ENCODE peak calls at places on chromosomes 11 and 22, in nine cellular contexts. F, V, R, G, E, X, B, C and P are unnamed samples. For H3K4me1, the result is how much of the 10 kb centered on the place peaks cover.

GRCh38 chr22:44521326-44521725 is 23.3 kb upstream of the RTL6 start:
- DNase-seq in F (no peak), V (no peak), R (peak), G (no peak), E (no peak), X (no peak), B (no peak), C (no peak), P (no peak)

GRCh38 chr11:44409071-44409470 is 99.1 kb upstream of the ALX4 start:
- DNase-seq in F (no peak), V (no peak), R (no peak), G (no peak), E (no peak), X (no peak), B (no peak), C (no peak), P (no peak)

GRCh38 chr22:28629420-28630184 is 50.0 kb downstream of the TTC28 start:
- DNase-seq in F (no peak), V (no peak), R (no peak), G (no peak), E (no peak), X (peak), B (no peak), C (peak), P (no peak)

GRCh38 chr11:111512296-111513239 is at the start of gene BTG4:
- DNase-seq in F (no peak), V (no peak), R (no peak), G (no peak), E (no peak), X (peak), B (no peak), C (peak), P (peak)

GRCh38 chr11:103338621-103339484 is 229.6 kb downstream of the DYNC2H1 start:
- DNase-seq in F (no peak), V (no peak), R (no peak), G (no peak), E (no peak), X (peak), B (no peak), C (peak), P (no peak)

GRCh38 chr11:96073536-96073935 is 149.6 kb upstream of the MTMR2 start:
- DNase-seq in F (no peak), V (no peak), R (no peak), G (no peak), E (peak), X (no peak), B (no peak), C (no peak), P (no peak)

GRCh38 chr11:77131560-77131959 is 3.5 kb downstream of the MYO7A start:
- DNase-seq in F (no peak), V (no peak), R (no peak), G (no peak), E (no peak), X (no peak), B (no peak), C (no peak), P (no peak)

GRCh38 chr22:44628856-44629255 is 73.1 kb upstream of the PRR5 start:
- DNase-seq in F (no peak), V (no peak), R (peak), G (no peak), E (no peak), X (no peak), B (no peak), C (no peak), P (peak)

GRCh38 chr11:77776455-77776854 is 44.1 kb downstream of the RSF1 start:
- DNase-seq in F (no peak), V (no peak), R (no peak), G (no peak), E (no peak), X (peak), B (no peak), C (no peak), P (no peak)

GRCh38 chr11:104534268-104534667 is 364.0 kb downstream of the CASP12 start:
- DNase-seq in F (no peak), V (no peak), R (no peak), G (no peak), E (no peak), X (peak), B (no peak), C (no peak), P (no peak)

GRCh38 chr22:41369837-41370236 is 11.9 kb upstream of the TEF start:
- DNase-seq in F (no peak), V (no peak), R (no peak), G (no peak), E (peak), X (no peak), B (no peak), C (no peak), P (no peak)

GRCh38 chr11:100674212-100674611 is 12.9 kb upstream of the ARHGAP42 start:
- DNase-seq in F (no peak), V (no peak), R (no peak), G (no peak), E (no peak), X (no peak), B (no peak), C (no peak), P (no peak)

GRCh38 chr11:129881570-129882170 is 13.7 kb downstream of the NFRKB start:
- DNase-seq in F (no peak), V (peak), R (no peak), G (peak), E (no peak), X (peak), B (no peak), C (peak), P (no peak)

GRCh38 chr11:18091731-18092130 is 14.2 kb downstream of the SAAL1 start:
- DNase-seq in F (no peak), V (no peak), R (no peak), G (no peak), E (no peak), X (no peak), B (no peak), C (no peak), P (no peak)

GRCh38 chr11:128686745-128687177 is 7.1 kb upstream of the FLI1 start:
- DNase-seq in F (no peak), V (peak), R (no peak), G (peak), E (peak), X (peak), B (peak), C (peak), P (peak)

GRCh38 chr11:31798057-31799035 is 12.8 kb downstream of the PAX6 start:
- DNase-seq in F (no peak), V (no peak), R (no peak), G (no peak), E (no peak), X (no peak), B (no peak), C (peak), P (no peak)

GRCh38 chr11:68040121-68040956 is 1.5 kb downstream of the TCIRG1 start:
- DNase-seq in F (peak), V (no peak), R (peak), G (peak), E (peak), X (peak), B (peak), C (peak), P (peak)

GRCh38 chr11:112363527-112363926 is 102.9 kb upstream of the PLET1 start:
- DNase-seq in F (no peak), V (no peak), R (no peak), G (no peak), E (no peak), X (no peak), B (no peak), C (no peak), P (no peak)

DNA sequence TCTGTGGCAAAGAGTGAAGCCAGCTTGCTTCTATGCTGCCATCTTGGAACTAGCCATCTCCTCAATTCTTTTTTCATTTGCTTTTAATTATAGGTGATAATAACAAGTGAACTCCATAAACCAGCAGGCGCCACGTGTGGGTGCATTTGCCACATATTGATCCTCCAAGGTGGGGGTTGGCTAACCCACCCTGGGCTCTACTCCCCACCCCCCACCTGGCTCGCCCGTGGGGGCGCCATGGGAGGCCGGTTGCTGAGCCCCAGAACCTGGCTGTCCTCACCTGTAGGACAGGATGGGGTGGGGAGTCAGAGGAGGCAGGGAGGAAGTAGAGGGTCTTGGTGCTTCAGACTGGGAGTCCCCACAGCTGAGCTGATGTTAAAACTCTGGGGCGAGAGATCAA is 59.6 kb downstream of the BRD1 start:
- DNase-seq in F (no peak), V (no peak), R (no peak), G (no peak), E (no peak), X (no peak), B (no peak), C (no peak), P (peak)
- H3K4me1 ChIP-seq in F (under half), V (under half), R (under half), G (under half), E (under half), X (under half), B (under half), C (under half), P (under half)

GRCh38 chr11:65422104-65422632 is 430 bp upstream of the NEAT1 start:
- DNase-seq in F (peak), V (peak), R (peak), G (peak), E (peak), X (peak), B (peak), C (peak), P (peak)

GRCh38 chr11:65424200-65425104 is 1.9 kb downstream of the NEAT1 start:
- DNase-seq in F (peak), V (peak), R (peak), G (peak), E (peak), X (peak), B (peak), C (no peak), P (peak)

GRCh38 chr11:65423516-65424199 is 1.1 kb downstream of the NEAT1 start:
- DNase-seq in F (peak), V (peak), R (peak), G (peak), E (no peak), X (peak), B (peak), C (no peak), P (no peak)

GRCh38 chr11:65421204-65422103 is 1.1 kb upstream of the NEAT1 start:
- DNase-seq in F (peak), V (peak), R (peak), G (peak), E (peak), X (peak), B (peak), C (peak), P (peak)

DNA sequence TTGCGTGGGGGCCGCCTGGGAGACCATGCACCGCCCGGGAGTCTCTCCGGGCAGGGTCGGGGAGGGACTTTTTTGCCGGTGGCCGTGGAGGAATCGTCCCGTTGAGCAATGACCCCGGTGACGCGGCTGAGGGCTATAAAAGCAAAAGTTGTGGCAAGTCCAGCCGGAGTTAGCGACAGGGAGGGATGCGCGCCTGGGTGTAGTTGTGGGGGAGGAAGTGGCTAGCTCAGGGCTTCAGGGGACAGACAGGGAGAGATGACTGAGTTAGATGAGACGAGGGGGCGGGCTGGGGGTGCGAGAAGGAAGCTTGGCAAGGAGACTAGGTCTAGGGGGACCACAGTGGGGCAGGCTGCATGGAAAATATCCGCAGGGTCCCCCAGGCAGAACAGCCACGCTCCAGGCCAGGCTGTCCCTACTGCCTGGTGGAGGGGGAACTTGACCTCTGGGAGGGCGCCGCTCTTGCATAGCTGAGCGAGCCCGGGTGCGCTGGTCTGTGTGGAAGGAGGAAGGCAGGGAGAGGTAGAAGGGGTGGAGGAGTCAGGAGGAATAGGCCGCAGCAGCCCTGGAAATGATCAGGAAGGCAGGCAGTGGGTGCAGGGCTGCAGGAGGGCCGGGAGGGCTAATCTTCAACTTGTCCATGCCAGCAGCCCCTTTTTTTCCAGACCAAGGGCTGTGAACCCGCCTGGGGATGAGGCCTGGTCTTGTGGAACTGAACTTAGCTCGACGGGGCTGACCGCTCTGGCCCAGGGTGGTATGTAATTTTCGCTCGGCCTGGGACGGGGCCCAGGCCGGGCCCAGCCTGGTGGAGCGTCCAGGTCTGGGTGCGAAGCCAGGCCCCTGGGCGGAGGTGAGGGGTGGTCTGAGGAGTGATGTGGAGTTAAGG is at the start of gene NEAT1:
- DNase-seq in F (peak), V (peak), R (peak), G (peak), E (peak), X (peak), B (peak), C (peak), P (peak)
- TF ChIP-seq CTCF in F (no peak), V (no peak), R (no peak), G (no peak), E (peak), X (no peak), B (no peak), C (no peak), P (no peak)

GRCh38 chr22:43167001-43167589 is 15.7 kb downstream of the TSPO start:
- DNase-seq in F (no peak), V (no peak), R (no peak), G (peak), E (no peak), X (no peak), B (no peak), C (no peak), P (no peak)
- H3K4me1 ChIP-seq in F (under half), V (under half), R (under half), G (half or more), E (under half), X (under half), B (under half), C (under half), P (under half)

DNA sequence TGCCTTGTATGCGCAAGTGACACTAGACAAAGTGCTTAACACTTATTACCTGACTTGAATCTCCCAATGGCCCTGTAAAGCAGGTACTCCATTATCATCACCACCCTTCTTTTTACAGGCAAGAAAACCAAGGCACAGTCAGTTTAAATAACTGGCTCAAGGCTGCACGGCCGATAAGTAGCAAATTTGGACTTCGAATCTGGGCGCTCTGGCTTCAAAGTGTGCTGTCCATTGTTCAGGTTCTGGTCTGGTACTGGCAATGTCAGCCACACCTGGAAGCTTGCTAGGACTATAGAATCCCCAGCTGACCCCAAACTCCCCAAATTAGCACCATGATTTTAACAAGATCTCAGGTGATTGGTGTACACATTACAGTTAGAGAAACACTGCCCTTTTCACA is 19.3 kb upstream of the EHF start:
- DNase-seq in F (no peak), V (no peak), R (no peak), G (no peak), E (peak), X (no peak), B (no peak), C (no peak), P (no peak)
- TF ChIP-seq CTCF in F (no peak), V (no peak), R (no peak), G (no peak), E (no peak), X (no peak), B (no peak), C (no peak), P (no peak)

GRCh38 chr11:72583177-72583553 is 91.1 kb downstream of the PDE2A start:
- DNase-seq in F (no peak), V (no peak), R (peak), G (no peak), E (no peak), X (no peak), B (peak), C (no peak), P (peak)

GRCh38 chr11:72580648-72580950 is 93.6 kb downstream of the PDE2A start:
- DNase-seq in F (no peak), V (no peak), R (peak), G (no peak), E (no peak), X (no peak), B (peak), C (no peak), P (no peak)

GRCh38 chr11:72581067-72581466 is 93.2 kb downstream of the PDE2A start:
- DNase-seq in F (no peak), V (no peak), R (peak), G (no peak), E (no peak), X (no peak), B (peak), C (no peak), P (no peak)

GRCh38 chr11:72583616-72584292 is 90.5 kb downstream of the PDE2A start:
- DNase-seq in F (no peak), V (no peak), R (peak), G (no peak), E (no peak), X (no peak), B (peak), C (no peak), P (peak)

GRCh38 chr11:72582206-72583176 is 91.7 kb downstream of the PDE2A start:
- DNase-seq in F (no peak), V (no peak), R (peak), G (no peak), E (no peak), X (no peak), B (peak), C (no peak), P (peak)
- H3K4me1 ChIP-seq in F (under half), V (under half), R (under half), G (under half), E (under half), X (under half), B (under half), C (under half), P (under half)

DNA sequence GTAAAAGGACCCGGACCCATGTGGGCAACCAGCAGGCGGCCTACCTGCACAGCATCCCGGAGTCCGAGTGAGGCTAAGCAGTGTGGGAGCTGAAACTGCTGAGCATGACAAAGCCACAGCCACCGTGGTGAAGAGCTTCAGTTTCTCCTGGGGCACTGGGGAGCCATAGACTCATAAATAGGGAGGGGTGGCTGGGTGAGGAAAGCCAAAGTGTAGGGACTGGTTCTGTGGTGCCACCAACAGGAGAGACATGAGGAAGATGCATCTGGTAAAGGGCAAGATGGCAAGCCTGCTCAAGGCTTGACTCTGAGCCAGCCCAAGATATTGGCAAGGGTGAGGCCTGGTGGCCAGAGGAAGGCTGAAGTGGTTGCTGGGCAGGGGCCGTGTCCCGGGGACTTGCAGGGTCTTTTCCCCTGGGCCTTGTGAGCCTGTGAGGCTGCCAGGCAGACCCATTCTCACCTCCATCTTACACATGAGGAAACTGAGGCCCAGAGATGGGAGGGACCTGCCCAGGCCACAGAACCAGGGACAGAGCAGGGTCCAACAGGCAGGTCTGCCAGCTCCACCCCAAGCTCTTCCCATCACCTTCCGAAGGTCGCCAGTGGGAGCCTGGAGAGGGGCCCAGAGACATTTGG is 30.4 kb downstream of the CYTH4 start:
- DNase-seq in F (no peak), V (no peak), R (no peak), G (no peak), E (no peak), X (no peak), B (no peak), C (no peak), P (no peak)
- TF ChIP-seq CTCF in F (no peak), V (no peak), R (no peak), G (no peak), E (no peak), X (no peak), B (no peak), C (no peak), P (no peak)

GRCh38 chr11:3161720-3162409 is 3.2 kb downstream of the OSBPL5 start:
- DNase-seq in F (no peak), V (no peak), R (peak), G (no peak), E (no peak), X (no peak), B (peak), C (no peak), P (peak)
- H3K4me1 ChIP-seq in F (half or more), V (half or more), R (half or more), G (half or more), E (half or more), X (under half), B (under half), C (under half), P (half or more)

GRCh38 chr11:73402834-73403185 is 26.6 kb downstream of the RELT start:
- DNase-seq in F (no peak), V (no peak), R (no peak), G (no peak), E (no peak), X (no peak), B (no peak), C (no peak), P (no peak)

GRCh38 chr11:73405146-73405510 is 28.9 kb downstream of the RELT start:
- DNase-seq in F (no peak), V (no peak), R (no peak), G (no peak), E (no peak), X (no peak), B (no peak), C (no peak), P (no peak)

GRCh38 chr11:73403541-73403940 is 27.3 kb downstream of the RELT start:
- DNase-seq in F (no peak), V (no peak), R (no peak), G (no peak), E (no peak), X (no peak), B (no peak), C (no peak), P (no peak)

GRCh38 chr11:73404506-73405145 is 28.4 kb downstream of the RELT start:
- DNase-seq in F (no peak), V (no peak), R (no peak), G (no peak), E (no peak), X (no peak), B (no peak), C (no peak), P (no peak)

GRCh38 chr11:73404048-73404447 is 27.8 kb downstream of the RELT start:
- DNase-seq in F (peak), V (no peak), R (peak), G (peak), E (peak), X (peak), B (no peak), C (peak), P (peak)
- TF ChIP-seq CTCF in F (peak), V (no peak), R (peak), G (no peak), E (peak), X (peak), B (peak), C (peak), P (peak)

DNA sequence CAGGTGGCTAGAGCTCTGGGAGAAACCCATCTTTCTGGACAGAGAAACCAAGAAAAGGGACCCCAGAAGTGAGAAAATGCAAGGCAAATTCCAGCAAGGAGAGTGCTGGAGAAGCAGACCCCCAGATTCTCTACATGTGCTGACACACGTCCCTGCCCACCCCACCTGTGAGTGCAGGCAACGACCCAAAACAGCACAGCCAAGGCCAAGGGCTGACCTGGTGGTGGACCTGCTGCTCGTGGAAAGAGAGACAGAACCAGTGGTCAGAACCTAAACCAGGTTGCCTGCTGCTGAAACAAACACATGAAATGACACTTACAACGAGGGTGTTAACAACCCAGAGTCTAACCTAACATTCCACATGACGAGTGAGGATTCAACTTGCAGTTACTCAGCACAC is 24.6 kb downstream of the TRMU start:
- DNase-seq in F (no peak), V (no peak), R (no peak), G (no peak), E (no peak), X (no peak), B (no peak), C (no peak), P (peak)
- H3K4me1 ChIP-seq in F (under half), V (under half), R (under half), G (under half), E (under half), X (under half), B (under half), C (under half), P (under half)